ENCODE peak calls at places on chromosomes 16 and 17, in four cellular contexts. Y, O, W and N are unnamed samples.

GRCh38 chr16:80317132-80318098 is 223.4 kb upstream of the DYNLRB2 start:
- DNase-seq in Y (no peak), W (no peak), O (no peak), N (no peak)

GRCh38 chr17:61398721-61399130 is 917 bp upstream of the TBX2 start:
- DNase-seq in W (no peak), Y (no peak), O (no peak), N (no peak)

GRCh38 chr17:50183439-50184001 is 17.7 kb downstream of the SGCA start:
- DNase-seq in O (no peak), Y (no peak), W (peak; percentile 53), N (no peak)

GRCh38 chr17:3890082-3890892 is 2.6 kb downstream of the CAMKK1 start:
- DNase-seq in W (peak; percentile 83), Y (peak; percentile 81), O (peak; percentile 72), N (peak; percentile 95)

GRCh38 chr17:29862127-29862526 is 67.9 kb downstream of the SSH2 start:
- DNase-seq in W (no peak), O (no peak), Y (no peak), N (no peak)

GRCh38 chr16:72787519-72788268 is 260.2 kb downstream of the ZFHX3 start:
- DNase-seq in O (peak; percentile 67), Y (peak; percentile 82), W (peak; percentile 89), N (no peak)

GRCh38 chr16:14669776-14670175 is 24.3 kb downstream of the PLA2G10 start:
- DNase-seq in W (no peak), Y (no peak), O (peak; percentile 95), N (no peak)

GRCh38 chr17:50884354-50885311 is 18.5 kb upstream of the TOB1 start:
- DNase-seq in Y (peak; percentile 63), O (peak; percentile 76), W (peak; percentile 54), N (peak; percentile 96)

GRCh38 chr17:17783825-17784598 is 52.8 kb downstream of the SREBF1 start:
- DNase-seq in W (peak; percentile 81), Y (no peak), O (peak; percentile 50), N (no peak)

GRCh38 chr17:49968380-49969133 is 433 bp upstream of the DLX4 start:
- DNase-seq in O (peak; percentile 64), Y (peak; percentile 61), W (peak; percentile 79), N (peak; percentile 80)

GRCh38 chr16:51445250-51445649 is 294.2 kb upstream of the SALL1 start:
- DNase-seq in Y (no peak), W (no peak), O (no peak), N (no peak)

GRCh38 chr17:35368086-35368824 is 5.2 kb downstream of the SLFN11 start:
- DNase-seq in O (peak; percentile 30), W (peak; percentile 54), Y (no peak), N (no peak)

GRCh38 chr17:7523033-7523432 is 25.8 kb upstream of the TNFSF12 start:
- DNase-seq in O (no peak), W (peak; percentile 22), Y (no peak), N (no peak)

GRCh38 chr16:70725024-70725911 is 39.4 kb upstream of the MTSS2 start:
- DNase-seq in W (no peak), Y (no peak), O (no peak), N (no peak)

GRCh38 chr16:88459366-88460055 is 6.4 kb downstream of the ZFPM1 start:
- DNase-seq in O (no peak), Y (no peak), W (peak; percentile 83), N (no peak)

GRCh38 chr17:58329808-58330543 is 1.4 kb upstream of the TSPOAP1 start:
- DNase-seq in O (no peak), W (no peak), Y (no peak), N (no peak)

GRCh38 chr17:72403713-72404209 is 282.9 kb downstream of the SOX9 start:
- DNase-seq in O (peak; percentile 56), Y (no peak), W (no peak), N (no peak)

GRCh38 chr16:12201216-12201615 is 224.7 kb downstream of the SNX29 start:
- DNase-seq in O (no peak), Y (no peak), W (no peak), N (no peak)

GRCh38 chr17:71004413-71004812 is 835.1 kb downstream of the KCNJ2 start:
- DNase-seq in W (no peak), O (no peak), Y (no peak), N (no peak)

GRCh38 chr16:66266436-66267286 is 99.8 kb upstream of the CDH5 start:
- DNase-seq in W (peak; percentile 95), O (no peak), Y (no peak), N (no peak)

GRCh38 chr16:78235168-78235800 is 135.8 kb downstream of the WWOX start:
- DNase-seq in O (peak; percentile 75), W (peak; percentile 73), Y (peak; percentile 54), N (peak; percentile 63)

GRCh38 chr17:71460943-71461342 is 659.9 kb upstream of the SOX9 start:
- DNase-seq in O (peak; percentile 46), Y (no peak), W (peak; percentile 50), N (no peak)

GRCh38 chr17:69820881-69821473 is 254.0 kb upstream of the KCNJ16 start:
- DNase-seq in Y (no peak), O (no peak), W (no peak), N (no peak)

GRCh38 chr16:49698931-49699715 is 156.8 kb downstream of the ZNF423 start:
- DNase-seq in Y (no peak), O (no peak), W (peak; percentile 77), N (no peak)

GRCh38 chr17:81200695-81201580 is 21.8 kb downstream of the CEP131 start:
- DNase-seq in O (peak; percentile 75), Y (peak; percentile 54), W (peak; percentile 81), N (peak; percentile 45)

GRCh38 chr17:29590979-29591736 is 1.7 kb upstream of the GIT1 start:
- DNase-seq in Y (no peak), O (no peak), W (peak; percentile 62), N (peak; percentile 11)

GRCh38 chr17:19664136-19664820 is 15.7 kb downstream of the ALDH3A2 start:
- DNase-seq in W (no peak), Y (no peak), O (no peak), N (no peak)

GRCh38 chr17:21058098-21058893 is 15.5 kb upstream of the USP22 start:
- DNase-seq in W (peak; percentile 68), O (no peak), Y (peak; percentile 9), N (no peak)

GRCh38 chr17:12180644-12181261 is 160.1 kb downstream of the MAP2K4 start:
- DNase-seq in Y (peak; percentile 24), W (peak; percentile 71), O (peak; percentile 39), N (peak; percentile 25)

GRCh38 chr16:8848939-8849391 is 19.8 kb downstream of the CARHSP1 start:
- DNase-seq in O (no peak), W (peak; percentile 49), Y (peak; percentile 64), N (no peak)